ENCODE peak calls at places on chromosome 17, in five cellular contexts. Q is breast epithelium, B is A549, Z is prostate gland, P is lower leg skin. O is an unnamed sample.

GRCh38 chr17:31627960-31628359 is 231.1 kb downstream of the COPRS start:
- DNase-seq in B (no peak), P (no peak), Q (no peak), Z (no peak), O (no peak)

GRCh38 chr17:42780816-42781638 is 617 bp downstream of the WNK4 start:
- DNase-seq in Q (no peak), P (no peak), Z (no peak), B (no peak), O (no peak)

GRCh38 chr17:27560668-27561067 is 70.3 kb upstream of the LGALS9 start:
- DNase-seq in P (no peak), Q (no peak), B (no peak), Z (no peak), O (peak)

GRCh38 chr17:6927290-6927844 is 68.5 kb upstream of the ALOX12 start:
- DNase-seq in Q (no peak), Z (no peak), P (no peak), B (no peak), O (no peak)

GRCh38 chr17:50206604-50207293 is 5.3 kb upstream of the COL1A1 start:
- DNase-seq in Z (no peak), Q (no peak), B (no peak), P (no peak), O (no peak)

GRCh38 chr17:19905514-19905913 is 37.8 kb upstream of the ULK2 start:
- DNase-seq in Q (no peak), Z (no peak), B (no peak), P (no peak), O (no peak)

GRCh38 chr17:32319548-32319905 is 22.4 kb downstream of the C17orf75 start:
- DNase-seq in Z (peak), P (peak), Q (peak), B (peak), O (peak)

GRCh38 chr17:66507103-66507923 is 204.9 kb downstream of the PRKCA start:
- DNase-seq in P (no peak), Q (no peak), Z (peak), B (peak), O (no peak)

GRCh38 chr17:14921936-14922335 is 343.2 kb downstream of the PMP22 start:
- DNase-seq in Q (no peak), Z (no peak), B (no peak), P (no peak), O (no peak)

GRCh38 chr17:42275527-42276358 is 448 bp downstream of the STAT5B start:
- DNase-seq in Q (peak), P (no peak), Z (no peak), B (no peak), O (no peak)

GRCh38 chr17:49996495-49997255 is 1.7 kb upstream of the DLX3 start:
- DNase-seq in P (no peak), Z (peak), Q (no peak), B (peak), O (peak)

GRCh38 chr17:47317119-47317518 is 6.6 kb upstream of the EFCAB13 start:
- DNase-seq in Z (no peak), P (peak), B (no peak), Q (no peak), O (no peak)

GRCh38 chr17:82085931-82086764 is 11.9 kb downstream of the FASN start:
- DNase-seq in B (no peak), Q (no peak), P (no peak), Z (no peak), O (no peak)

GRCh38 chr17:38751803-38752118 is 780 bp upstream of the PSMB3 start:
- DNase-seq in Z (peak), B (peak), Q (peak), P (peak), O (peak)

GRCh38 chr17:41773190-41773588 is 13.3 kb downstream of the JUP start:
- DNase-seq in Z (peak), P (peak), Q (peak), B (peak), O (peak)

GRCh38 chr17:8410882-8411238 is 13.2 kb upstream of the RNF222 start:
- DNase-seq in B (no peak), Z (no peak), Q (no peak), P (no peak), O (no peak)

GRCh38 chr17:41338961-41339485 is 11.6 kb downstream of the KRT33A start:
- DNase-seq in Z (no peak), P (no peak), B (no peak), Q (no peak), O (no peak)

GRCh38 chr17:75712480-75712879 is 8.8 kb upstream of the ITGB4 start:
- DNase-seq in Z (no peak), P (no peak), Q (no peak), B (no peak), O (no peak)

GRCh38 chr17:63345598-63345997 is 100.5 kb downstream of the CYB561 start:
- DNase-seq in B (no peak), Q (no peak), Z (no peak), P (no peak), O (no peak)

GRCh38 chr17:50469005-50469605 is 425 bp upstream of the CHAD start:
- DNase-seq in Q (no peak), B (no peak), Z (no peak), P (no peak), O (no peak)

GRCh38 chr17:79435962-79436361 is 174.9 kb downstream of the RBFOX3 start:
- DNase-seq in Z (no peak), P (no peak), Q (no peak), B (peak), O (no peak)

GRCh38 chr17:17086585-17086984 is 44.3 kb downstream of the MPRIP start:
- DNase-seq in Z (no peak), B (no peak), Q (no peak), P (no peak), O (no peak)

GRCh38 chr17:72775914-72776313 is 316.6 kb downstream of the SLC39A11 start:
- DNase-seq in Q (no peak), B (no peak), Z (no peak), P (no peak), O (no peak)

GRCh38 chr17:81870978-81871386 is at the start of gene ARHGDIA:
- DNase-seq in P (no peak), B (no peak), Z (no peak), Q (no peak), O (no peak)

GRCh38 chr17:55366020-55366481 is 55.6 kb downstream of the MMD start:
- DNase-seq in Z (no peak), P (no peak), B (no peak), Q (no peak), O (no peak)

GRCh38 chr17:81418710-81419332 is 23.6 kb downstream of the BAHCC1 start:
- DNase-seq in P (no peak), Q (no peak), B (peak), Z (no peak), O (no peak)

GRCh38 chr17:70499067-70499786 is 329.9 kb downstream of the KCNJ2 start:
- DNase-seq in B (no peak), P (no peak), Z (no peak), Q (no peak), O (no peak)
- TF ChIP-seq POLR2A in B (no peak), P (no peak), Z (no peak), Q (no peak), O (no peak)

GRCh38 chr17:64508683-64509082 is 1.9 kb downstream of the CEP95 start:
- DNase-seq in Q (no peak), B (no peak), P (no peak), Z (no peak), O (no peak)

GRCh38 chr17:64507418-64507766 is 615 bp downstream of the CEP95 start:
- DNase-seq in B (peak), P (peak), Z (peak), Q (no peak), O (no peak)

GRCh38 chr17:64505320-64506200 is 529 bp downstream of the DDX5 start:
- DNase-seq in P (peak), B (peak), Z (peak), Q (peak), O (peak)

GRCh38 chr17:64506201-64506575 is at the start of gene DDX5:
- DNase-seq in Z (peak), Q (peak), B (peak), P (peak), O (peak)

DNA sequence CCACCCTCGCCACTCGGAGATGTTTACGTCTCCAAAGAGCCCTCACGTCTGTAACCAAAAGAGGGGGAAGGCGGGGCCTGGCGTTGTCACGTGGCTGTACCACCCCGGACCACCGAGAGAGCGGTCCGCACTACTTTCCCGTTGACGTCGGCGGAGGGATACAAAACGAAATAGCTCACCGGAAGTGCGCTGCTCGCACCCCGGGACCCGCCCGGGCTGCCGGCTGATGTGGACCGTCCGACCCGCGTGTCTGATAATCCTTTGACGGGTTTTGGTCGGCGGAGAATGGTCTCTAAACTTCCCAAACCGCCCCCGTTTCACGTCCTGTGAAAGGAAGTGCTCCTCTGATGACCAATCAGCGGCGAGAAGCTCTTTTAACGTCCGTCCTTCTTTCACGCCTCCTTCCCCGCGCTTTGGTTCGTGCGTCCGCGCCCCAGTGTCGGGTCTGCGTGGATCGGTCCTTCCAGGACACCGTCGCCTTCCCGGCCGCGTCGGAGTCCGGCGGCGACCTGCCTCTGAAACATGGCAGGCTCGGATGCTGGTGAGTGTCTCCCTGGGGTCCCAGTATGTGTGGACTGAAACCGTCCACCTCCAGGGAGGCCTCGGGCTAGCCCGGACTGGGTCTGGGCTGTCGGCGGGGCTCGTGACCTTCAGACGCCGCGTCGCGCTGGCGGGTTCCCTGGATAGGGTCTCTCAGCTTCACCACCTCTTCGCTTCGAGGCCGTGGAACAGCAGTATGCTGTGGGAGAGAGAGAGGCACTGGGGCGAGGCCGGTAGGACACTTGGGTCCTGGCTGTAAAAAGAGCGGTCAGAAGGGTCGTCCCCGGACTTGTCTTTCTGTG is at the start of gene CEP95:
- DNase-seq in Q (peak), B (no peak), P (peak), Z (peak), O (peak)
- TF ChIP-seq POLR2A in Q (peak), B (peak), P (peak), Z (peak), O (no peak)

GRCh38 chr17:33499025-33499424 is 205.9 kb upstream of the ASIC2 start:
- DNase-seq in P (peak), Z (no peak), Q (no peak), B (no peak), O (no peak)

GRCh38 chr17:33497623-33498022 is 204.5 kb upstream of the ASIC2 start:
- DNase-seq in P (no peak), B (no peak), Q (no peak), Z (no peak), O (no peak)

GRCh38 chr17:33500141-33500540 is 207.0 kb upstream of the ASIC2 start:
- DNase-seq in Z (no peak), B (no peak), P (peak), Q (no peak), O (no peak)

GRCh38 chr17:33501185-33501584 is 208.1 kb upstream of the ASIC2 start:
- DNase-seq in P (no peak), Q (no peak), Z (no peak), B (peak), O (no peak)

GRCh38 chr17:33498069-33498468 is 205.0 kb upstream of the ASIC2 start:
- DNase-seq in B (no peak), Q (no peak), P (peak), Z (no peak), O (no peak)
- TF ChIP-seq POLR2A in B (no peak), Q (no peak), P (no peak), Z (no peak), O (no peak)

GRCh38 chr17:83106036-83106577 is 26.7 kb downstream of the METRNL start:
- DNase-seq in Q (no peak), Z (no peak), B (no peak), P (peak), O (no peak)

GRCh38 chr17:83107656-83108048 is 28.2 kb downstream of the METRNL start:
- DNase-seq in B (no peak), Q (no peak), Z (no peak), P (no peak), O (no peak)

GRCh38 chr17:83105512-83105911 is 26.1 kb downstream of the METRNL start:
- DNase-seq in P (no peak), B (no peak), Z (no peak), Q (no peak), O (no peak)

GRCh38 chr17:83108709-83109108 is 29.3 kb downstream of the METRNL start:
- DNase-seq in Z (no peak), Q (no peak), B (no peak), P (no peak), O (no peak)

DNA sequence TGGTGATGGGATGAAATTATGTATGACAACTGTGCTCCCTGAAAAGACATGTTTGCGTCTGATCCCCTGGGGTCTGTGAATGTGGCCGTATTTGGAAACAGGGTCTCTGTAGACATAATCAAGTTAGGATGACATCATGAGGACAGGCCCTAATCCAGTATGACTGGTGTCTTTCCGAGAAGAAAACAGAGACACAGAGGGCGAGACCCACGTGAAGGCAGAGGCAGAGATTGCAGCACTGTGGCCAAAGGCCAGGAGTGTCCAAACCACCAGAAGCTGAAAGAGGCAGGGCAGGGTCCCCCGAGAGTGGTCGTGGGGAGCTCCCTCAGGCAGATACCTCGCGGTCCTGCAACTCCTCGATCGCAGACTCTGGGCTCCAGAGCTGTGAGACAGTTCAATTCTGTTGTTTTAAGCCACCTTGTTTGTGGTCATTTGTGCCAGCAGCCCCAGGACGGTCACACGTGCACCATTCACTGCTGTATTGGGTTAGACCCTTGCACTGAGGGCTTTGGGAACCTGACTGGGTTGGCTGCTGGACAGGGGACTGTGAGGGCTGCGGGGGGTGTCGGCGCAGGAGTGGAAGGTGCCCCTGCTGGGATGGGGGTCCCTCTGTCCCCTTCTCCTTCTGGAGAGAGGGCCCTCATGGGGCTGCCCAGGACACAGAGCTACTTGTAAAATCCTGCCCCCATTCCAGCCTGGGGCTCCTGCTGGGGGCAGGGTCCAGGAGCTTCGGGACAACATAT is 27.7 kb downstream of the METRNL start:
- DNase-seq in B (no peak), Z (no peak), P (peak), Q (no peak), O (no peak)
- TF ChIP-seq POLR2A in B (no peak), Z (no peak), P (no peak), Q (no peak), O (no peak)

O was measured in stomach.